ENCODE peak calls at places on chromosome 9, in four cellular contexts. K is RWPE1, A is kidney glomerular epithelial cell, I is Karpas-422. C is an unnamed sample.

GRCh38 chr9:87606921-87607521 is 109.4 kb downstream of the DAPK1 start:
- DNase-seq in A (peak; percentile 17), I (no peak), K (peak; percentile 73), C (no peak)

GRCh38 chr9:125407974-125408900 is 146.6 kb downstream of the GAPVD1 start:
- DNase-seq in A (peak; percentile 28), I (peak; percentile 89), K (peak; percentile 95), C (no peak)

GRCh38 chr9:123191660-123192059 is 76.7 kb downstream of the STRBP start:
- DNase-seq in K (no peak), I (no peak), A (no peak), C (no peak)

GRCh38 chr9:112224401-112225289 is 49.5 kb upstream of the SUSD1 start:
- DNase-seq in K (no peak), I (no peak), A (no peak), C (no peak)

GRCh38 chr9:84597131-84597530 is 72.4 kb upstream of the NTRK2 start:
- DNase-seq in A (no peak), I (no peak), K (no peak), C (no peak)

GRCh38 chr9:111258209-111258877 is 71.7 kb downstream of the OR2K2 start:
- DNase-seq in I (no peak), K (no peak), A (no peak), C (no peak)

GRCh38 chr9:546797-547223 is 294.7 kb upstream of the DMRT1 start:
- DNase-seq in K (no peak), A (no peak), I (peak; percentile 58), C (no peak)

GRCh38 chr9:77712533-77713130 is 64.5 kb upstream of the GNA14 start:
- DNase-seq in I (no peak), K (peak; percentile 43), A (peak; percentile 88), C (peak; percentile 73)

GRCh38 chr9:130352586-130353285 is 87.2 kb downstream of the HMCN2 start:
- DNase-seq in K (no peak), A (no peak), I (no peak), C (no peak)

GRCh38 chr9:130074391-130075115 is 20.8 kb downstream of the GPR107 start:
- DNase-seq in K (no peak), A (no peak), I (no peak), C (no peak)

GRCh38 chr9:80649001-80649420 is 1040.3 kb downstream of the TLE1 start:
- DNase-seq in K (no peak), I (no peak), A (peak; percentile 55), C (no peak)

GRCh38 chr9:93823245-93824072 is 131.7 kb downstream of the BARX1 start:
- DNase-seq in I (no peak), K (no peak), A (no peak), C (no peak)

GRCh38 chr9:20623021-20623747 is 885 bp upstream of the MLLT3 start:
- DNase-seq in A (no peak), I (peak; percentile 53), K (peak; percentile 34), C (no peak)

GRCh38 chr9:22316645-22317044 is 130.0 kb upstream of the DMRTA1 start:
- DNase-seq in I (no peak), K (no peak), A (no peak), C (no peak)

GRCh38 chr9:126360073-126360472 is 33.4 kb downstream of the MVB12B start:
- DNase-seq in I (no peak), A (no peak), K (no peak), C (no peak)

GRCh38 chr9:7536310-7536939 is 263.2 kb downstream of the DMAC1 start:
- DNase-seq in I (peak; percentile 77), A (peak; percentile 17), K (no peak), C (no peak)

GRCh38 chr9:18384066-18384465 is 89.9 kb upstream of the ADAMTSL1 start:
- DNase-seq in I (no peak), K (no peak), A (no peak), C (no peak)

GRCh38 chr9:120916573-120916972 is 10.0 kb downstream of the TRAF1 start:
- DNase-seq in A (no peak), I (no peak), K (no peak), C (no peak)

GRCh38 chr9:83062011-83062652 is 810 bp downstream of the RASEF start:
- DNase-seq in K (peak; percentile 57), A (peak; percentile 54), I (peak; percentile 7), C (no peak)

GRCh38 chr9:14226855-14227532 is 86.9 kb downstream of the NFIB start:
- DNase-seq in A (no peak), K (no peak), I (no peak), C (no peak)

GRCh38 chr9:78781681-78782080 is 484.8 kb downstream of the PSAT1 start:
- DNase-seq in I (no peak), A (no peak), K (peak; percentile 22), C (no peak)

GRCh38 chr9:114958021-114958846 is 27.8 kb upstream of the TNFSF8 start:
- DNase-seq in A (no peak), I (no peak), K (no peak), C (no peak)

GRCh38 chr9:127224178-127224882 is 40.2 kb upstream of the GARNL3 start:
- DNase-seq in K (peak; percentile 100), I (peak; percentile 60), A (peak; percentile 48), C (no peak)

GRCh38 chr9:88060746-88061145 is 77.5 kb downstream of the SPATA31C2 start:
- DNase-seq in A (no peak), K (no peak), I (no peak), C (no peak)

GRCh38 chr9:18829858-18830257 is 203.2 kb downstream of the SAXO1 start:
- DNase-seq in A (peak; percentile 52), K (no peak), I (no peak), C (no peak)

GRCh38 chr9:76092572-76092971 is 202.1 kb downstream of the PCSK5 start:
- DNase-seq in A (no peak), I (no peak), K (no peak), C (no peak)

GRCh38 chr9:73042155-73042554 is 89.3 kb upstream of the ALDH1A1 start:
- DNase-seq in K (peak; percentile 18), A (peak; percentile 17), I (no peak), C (no peak)

C was measured in keratinocyte.